ENCODE peak calls at places on chromosome 2, in six cellular contexts. B, Q, W, H, D and K are unnamed samples.

GRCh38 chr2:237199577-237199976 is 113.9 kb downstream of the COPS8 start:
- DNase-seq in W (no peak), H (no peak), B (no peak), D (no peak), Q (no peak), K (no peak)

GRCh38 chr2:150570712-150571111 is 83.2 kb upstream of the RND3 start:
- DNase-seq in H (peak), B (no peak), D (no peak), W (no peak), Q (peak), K (no peak)

GRCh38 chr2:119218478-119219064 is 5.1 kb upstream of the STEAP3 start:
- DNase-seq in D (peak), W (no peak), B (peak), H (peak), Q (peak), K (peak)

GRCh38 chr2:23760746-23761145 is 166.2 kb downstream of the ATAD2B start:
- DNase-seq in B (no peak), Q (peak), H (peak), W (no peak), D (no peak), K (peak)

GRCh38 chr2:2933421-2933820 is 444.2 kb downstream of the EIPR1 start:
- DNase-seq in Q (no peak), D (no peak), H (no peak), B (no peak), W (no peak), K (no peak)

GRCh38 chr2:172639823-172640222 is 83.9 kb downstream of the PDK1 start:
- DNase-seq in Q (peak), B (no peak), D (no peak), W (no peak), H (peak), K (no peak)

GRCh38 chr2:146850746-146851145 is 994.1 kb upstream of the ACVR2A start:
- DNase-seq in Q (no peak), D (peak), W (no peak), H (no peak), B (no peak), K (no peak)

GRCh38 chr2:2931676-2932075 is 445.9 kb downstream of the EIPR1 start:
- DNase-seq in D (no peak), H (no peak), Q (no peak), W (no peak), B (no peak), K (no peak)

GRCh38 chr2:133513893-133514292 is 54.4 kb downstream of the NCKAP5 start:
- DNase-seq in D (no peak), W (no peak), H (no peak), B (no peak), Q (no peak), K (no peak)

GRCh38 chr2:181138816-181139215 is 158.4 kb downstream of the UBE2E3 start:
- DNase-seq in H (peak), Q (peak), W (no peak), B (no peak), D (no peak), K (no peak)

GRCh38 chr2:30236591-30237245 is 5.4 kb downstream of the LBH start:
- DNase-seq in Q (no peak), H (no peak), D (no peak), B (no peak), W (no peak), K (no peak)

GRCh38 chr2:218255441-218255840 is 5.4 kb upstream of the GPBAR1 start:
- DNase-seq in W (no peak), D (no peak), B (no peak), Q (peak), H (peak), K (no peak)

GRCh38 chr2:179031731-179032408 is 18.1 kb downstream of the CCDC141 start:
- DNase-seq in H (peak), Q (no peak), W (no peak), B (no peak), D (no peak), K (peak)

GRCh38 chr2:118539290-118539689 is 308.2 kb downstream of the EN1 start:
- DNase-seq in Q (peak), B (no peak), D (no peak), H (peak), W (no peak), K (peak)

GRCh38 chr2:70888389-70888924 is 47.2 kb upstream of the ATP6V1B1 start:
- DNase-seq in B (no peak), W (no peak), H (no peak), D (no peak), Q (no peak), K (no peak)

GRCh38 chr2:215601990-215602721 is 166.3 kb upstream of the FN1 start:
- DNase-seq in D (no peak), H (peak), W (no peak), B (no peak), Q (no peak), K (no peak)

GRCh38 chr2:8906208-8906607 is 68.8 kb upstream of the KIDINS220 start:
- DNase-seq in B (no peak), H (peak), W (no peak), D (no peak), Q (peak), K (no peak)

GRCh38 chr2:162092656-162093556 is 18.9 kb upstream of the DPP4 start:
- DNase-seq in H (peak), Q (peak), B (peak), D (no peak), W (no peak), K (no peak)